ENCODE peak calls at places on chromosome 1, in eight cellular contexts. X is astrocyte of the spinal cord; W is left ventricle myocardium inferior; L is CD8-positive, alpha-beta T cell; H is AG04450; J is esophagus squamous epithelium; V is colonic mucosa; Y is cardiac fibroblast. U is an unnamed sample.
A peak's percentile ranks its signal among the peaks of the same experiment; 100 is the strongest.

GRCh38 chr1:20366076-20366765 is 75.5 kb downstream of the VWA5B1 start:
- DNase-seq in X (no peak), W (peak; percentile 25), L (no peak), H (no peak), J (no peak), V (peak; percentile 51), Y (peak; percentile 11), U (no peak)

GRCh38 chr1:25531082-25531461 is 12.3 kb upstream of the LDLRAP1 start:
- DNase-seq in X (no peak), W (no peak), L (no peak), H (no peak), J (no peak), V (no peak), Y (no peak), U (no peak)

GRCh38 chr1:177045156-177045555 is 119.4 kb downstream of the ASTN1 start:
- DNase-seq in X (no peak), W (no peak), L (no peak), H (no peak), J (no peak), V (no peak), Y (no peak), U (no peak)

GRCh38 chr1:210505601-210506564 is 177.2 kb downstream of the HHAT start:
- DNase-seq in X (no peak), W (no peak), L (no peak), H (no peak), J (no peak), V (no peak), Y (no peak), U (no peak)

GRCh38 chr1:216462061-216462775 is 39.0 kb upstream of the USH2A start:
- DNase-seq in X (peak; percentile 56), W (no peak), L (no peak), H (peak; percentile 50), J (no peak), V (no peak), Y (peak; percentile 28), U (peak; percentile 14)

GRCh38 chr1:223741861-223742260 is 29.5 kb downstream of the CAPN2 start:
- DNase-seq in X (peak; percentile 58), W (no peak), L (no peak), H (no peak), J (no peak), V (no peak), Y (no peak), U (peak; percentile 95)

GRCh38 chr1:100988121-100988520 is 37.5 kb downstream of the DPH5 start:
- DNase-seq in X (no peak), W (no peak), L (no peak), H (peak; percentile 67), J (no peak), V (no peak), Y (no peak), U (no peak)

GRCh38 chr1:181033128-181033798 is 520 bp upstream of the MR1 start:
- DNase-seq in X (no peak), W (no peak), L (no peak), H (no peak), J (no peak), V (peak; percentile 39), Y (peak; percentile 60), U (peak; percentile 94)

GRCh38 chr1:229862017-229862774 is 204.8 kb upstream of the GALNT2 start:
- DNase-seq in X (peak; percentile 36), W (no peak), L (no peak), H (no peak), J (no peak), V (no peak), Y (peak; percentile 10), U (peak; percentile 10)
- H3K4me3 ChIP-seq in X (no peak overlapping the region), W (no peak overlapping the region), L (no peak overlapping the region), H (no peak overlapping the region), J (no peak overlapping the region), V (no peak overlapping the region), Y (no peak overlapping the region), U (no peak overlapping the region)

GRCh38 chr1:163071381-163072255 is 2.5 kb downstream of the RGS4 start:
- DNase-seq in X (peak; percentile 91), W (peak; percentile 39), L (no peak), H (peak; percentile 75), J (no peak), V (peak; percentile 41), Y (peak; percentile 93), U (peak; percentile 90)

GRCh38 chr1:163068716-163069115 is 445 bp upstream of the RGS4 start:
- DNase-seq in X (no peak), W (no peak), L (no peak), H (no peak), J (no peak), V (no peak), Y (peak; percentile 79), U (peak; percentile 13)

GRCh38 chr1:163069655-163070277 is 605 bp downstream of the RGS4 start:
- DNase-seq in X (no peak), W (no peak), L (no peak), H (no peak), J (no peak), V (no peak), Y (no peak), U (no peak)

GRCh38 chr1:163066686-163067085 is 2.5 kb upstream of the RGS4 start:
- DNase-seq in X (no peak), W (no peak), L (no peak), H (no peak), J (no peak), V (no peak), Y (no peak), U (no peak)

GRCh38 chr1:163069142-163069541 is at the start of gene RGS4:
- DNase-seq in X (peak; percentile 98), W (peak; percentile 51), L (no peak), H (peak; percentile 93), J (no peak), V (peak; percentile 18), Y (peak; percentile 99), U (peak; percentile 64)
- TF ChIP-seq CTCF in X (peak; percentile 70), W (peak; percentile 55), L (no peak), H (peak; percentile 88), J (peak; percentile 34), V (no peak), Y (peak; percentile 71), U (peak; percentile 49)

GRCh38 chr1:172900359-172900997 is 150.3 kb downstream of the TNFSF18 start:
- DNase-seq in X (no peak), W (no peak), L (no peak), H (no peak), J (no peak), V (no peak), Y (no peak), U (no peak)

GRCh38 chr1:172902200-172902599 is 148.5 kb downstream of the TNFSF18 start:
- DNase-seq in X (no peak), W (no peak), L (no peak), H (no peak), J (no peak), V (no peak), Y (no peak), U (no peak)

GRCh38 chr1:172905452-172905851 is 145.3 kb downstream of the TNFSF18 start:
- DNase-seq in X (peak; percentile 41), W (no peak), L (no peak), H (no peak), J (no peak), V (no peak), Y (no peak), U (no peak)

GRCh38 chr1:172902861-172903381 is 147.8 kb downstream of the TNFSF18 start:
- DNase-seq in X (peak; percentile 78), W (no peak), L (no peak), H (no peak), J (no peak), V (no peak), Y (peak; percentile 53), U (peak; percentile 68)

GRCh38 chr1:172903581-172904220 is 147.0 kb downstream of the TNFSF18 start:
- DNase-seq in X (peak; percentile 66), W (no peak), L (no peak), H (no peak), J (no peak), V (no peak), Y (no peak), U (no peak)
- H3K4me3 ChIP-seq in X (no peak overlapping the region), W (no peak overlapping the region), L (no peak overlapping the region), H (no peak overlapping the region), J (no peak overlapping the region), V (no peak overlapping the region), Y (no peak overlapping the region), U (no peak overlapping the region)

DNA sequence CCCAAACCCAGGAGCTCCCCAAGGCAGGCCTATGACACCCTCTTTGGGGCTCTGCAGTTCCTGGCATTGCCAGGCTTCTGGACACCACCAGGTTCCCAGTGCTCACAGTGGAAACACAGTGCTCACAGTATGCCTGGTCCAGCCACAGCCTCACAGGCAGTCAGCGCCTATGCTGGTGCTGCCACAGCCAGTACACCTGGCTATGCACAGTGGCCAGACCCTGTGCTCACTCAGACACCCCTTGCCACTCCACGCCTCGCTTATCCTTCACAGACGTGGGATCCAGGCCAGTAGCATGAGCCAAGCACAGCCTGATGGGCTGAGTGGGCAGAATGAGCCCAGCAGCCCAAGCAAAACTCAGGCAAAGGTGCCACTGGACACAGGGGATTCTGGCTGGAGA is 579.2 kb upstream of the ADGRL2 start:
- DNase-seq in X (no peak), W (peak; percentile 34), L (no peak), H (no peak), J (no peak), V (no peak), Y (no peak), U (no peak)
- TF ChIP-seq CTCF in X (no peak), W (no peak), L (no peak), H (no peak), J (no peak), V (no peak), Y (no peak), U (no peak)

DNA sequence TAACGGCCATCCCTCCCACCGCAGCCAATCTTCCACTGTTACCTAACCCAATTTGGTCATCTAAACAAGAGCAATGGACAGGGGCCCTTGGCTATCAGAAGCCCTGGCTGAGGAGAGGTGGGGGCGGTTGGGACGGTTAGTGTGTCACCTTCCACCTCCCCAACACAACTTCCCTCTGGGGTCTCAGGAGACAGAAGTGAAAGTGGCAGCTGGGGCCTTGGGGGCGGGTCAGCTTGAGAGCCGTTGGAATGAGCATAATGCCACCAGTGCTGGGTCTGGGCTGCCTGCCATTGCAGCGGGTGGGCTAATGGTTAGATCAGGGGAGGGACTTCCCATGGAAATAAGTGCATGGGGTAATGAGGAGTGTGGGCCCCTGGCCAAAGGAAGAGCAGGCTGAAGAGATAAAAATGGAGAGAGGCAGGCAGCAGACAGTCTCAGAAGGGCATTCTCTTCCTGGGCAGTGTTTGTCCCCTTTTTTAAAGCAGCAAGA is 7.9 kb downstream of the MEF2D start:
- DNase-seq in X (no peak), W (peak; percentile 61), L (no peak), H (no peak), J (no peak), V (peak; percentile 39), Y (no peak), U (no peak)
- H3K4me3 ChIP-seq in X (no peak overlapping the region), W (peak overlapping the region; percentile 98), L (no peak overlapping the region), H (no peak overlapping the region), J (no peak overlapping the region), V (no peak overlapping the region), Y (no peak overlapping the region), U (no peak overlapping the region)

U was measured in epithelial cell of esophagus.